ENCODE peak calls at places on chromosomes 5 and 9, in six cellular contexts. K is mesendoderm, N is neuronal stem cell, G is H1, F is H9, L is mesenchymal stem cell. O is an unnamed sample.
A peak's percentile ranks its signal among the peaks of the same experiment; 100 is the strongest.

GRCh38 chr5:16552666-16553343 is 64.0 kb downstream of the RETREG1 start:
- DNase-seq in K (peak; percentile 87), G (peak; percentile 44), L (peak; percentile 63), N (peak; percentile 42), F (peak; percentile 83), O (peak; percentile 55)

GRCh38 chr5:80745490-80745889 is 90.7 kb upstream of the DHFR start:
- DNase-seq in K (no peak), L (peak; percentile 37), F (no peak), N (no peak), G (no peak), O (peak; percentile 67)

GRCh38 chr5:143440448-143441102 is 37.1 kb upstream of the NR3C1 start:
- DNase-seq in F (no peak), G (no peak), N (no peak), L (no peak), K (no peak), O (no peak)

GRCh38 chr9:38288502-38288901 is 104.0 kb upstream of the ALDH1B1 start:
- DNase-seq in G (no peak), L (no peak), K (no peak), N (no peak), F (no peak), O (no peak)

GRCh38 chr9:89435315-89435823 is 62.5 kb downstream of the SEMA4D start:
- DNase-seq in G (peak; percentile 82), F (peak; percentile 94), N (peak; percentile 18), L (no peak), K (peak; percentile 84), O (no peak)

GRCh38 chr5:75681125-75681830 is 36.0 kb downstream of the POC5 start:
- DNase-seq in N (no peak), F (no peak), G (no peak), L (peak; percentile 62), K (peak; percentile 30), O (peak; percentile 60)

GRCh38 chr5:38190111-38190510 is 68.2 kb upstream of the EGFLAM start:
- DNase-seq in K (no peak), L (no peak), F (no peak), N (no peak), G (no peak), O (no peak)

GRCh38 chr9:79471577-79472543 is 99.9 kb upstream of the TLE4 start:
- DNase-seq in L (peak; percentile 25), F (no peak), G (no peak), N (no peak), K (peak; percentile 27), O (peak; percentile 35)

GRCh38 chr9:77735515-77735914 is 87.4 kb upstream of the GNA14 start:
- DNase-seq in N (no peak), L (no peak), G (no peak), F (no peak), K (peak; percentile 33), O (peak; percentile 17)

GRCh38 chr5:178351221-178351825 is 118.7 kb upstream of the PHYKPL start:
- DNase-seq in K (no peak), F (no peak), L (no peak), G (no peak), N (no peak), O (no peak)

GRCh38 chr5:51378778-51379652 is 4.2 kb upstream of the ISL1 start:
- DNase-seq in G (no peak), F (peak; percentile 63), N (peak; percentile 45), K (peak; percentile 66), L (peak; percentile 73), O (no peak)

GRCh38 chr5:10573487-10574145 is 9.7 kb downstream of the ANKRD33B start:
- DNase-seq in F (no peak), K (no peak), N (no peak), G (no peak), L (no peak), O (no peak)

GRCh38 chr9:114779352-114779845 is 26.4 kb downstream of the TNFSF15 start:
- DNase-seq in K (no peak), N (no peak), L (no peak), F (no peak), G (no peak), O (no peak)

GRCh38 chr5:135307143-135307903 is 91.7 kb downstream of the MACROH2A1 start:
- DNase-seq in F (no peak), L (no peak), K (peak; percentile 80), N (peak; percentile 66), G (no peak), O (no peak)

GRCh38 chr5:57383093-57383861 is 99.3 kb downstream of the ACTBL2 start:
- DNase-seq in N (no peak), G (no peak), L (peak; percentile 98), K (peak; percentile 97), F (no peak), O (peak; percentile 99)

GRCh38 chr9:13500034-13500433 is 220.5 kb upstream of the MPDZ start:
- DNase-seq in G (no peak), F (no peak), K (peak; percentile 14), L (no peak), N (no peak), O (no peak)

GRCh38 chr5:9712506-9713285 is 82.5 kb upstream of the TAS2R1 start:
- DNase-seq in K (no peak), F (no peak), N (no peak), L (peak; percentile 88), G (no peak), O (peak; percentile 98)

GRCh38 chr9:91785403-91785917 is 164.6 kb downstream of the ROR2 start:
- DNase-seq in N (no peak), G (no peak), K (no peak), L (no peak), F (no peak), O (no peak)

GRCh38 chr5:143693691-143694252 is 118.2 kb upstream of the HMHB1 start:
- DNase-seq in N (no peak), F (no peak), K (peak; percentile 49), G (no peak), L (no peak), O (no peak)

GRCh38 chr5:27191786-27192505 is 153.6 kb upstream of the CDH9 start:
- DNase-seq in G (no peak), N (no peak), L (peak; percentile 47), F (no peak), K (no peak), O (peak; percentile 10)

GRCh38 chr5:130135506-130135905 is 231.2 kb downstream of the CHSY3 start:
- DNase-seq in K (no peak), L (peak; percentile 87), N (no peak), G (no peak), F (no peak), O (peak; percentile 7)

GRCh38 chr5:107893642-107894041 is 222.9 kb upstream of the EFNA5 start:
- DNase-seq in K (no peak), N (no peak), L (peak; percentile 50), F (no peak), G (no peak), O (peak; percentile 32)

GRCh38 chr5:14435481-14435880 is 146.1 kb upstream of the OTULINL start:
- DNase-seq in L (no peak), F (no peak), G (no peak), K (no peak), N (no peak), O (peak; percentile 61)

GRCh38 chr5:172347653-172348052 is 64.1 kb upstream of the UBTD2 start:
- DNase-seq in N (no peak), L (peak; percentile 46), F (no peak), G (no peak), K (no peak), O (peak; percentile 79)

GRCh38 chr9:136122425-136123383 is 4.0 kb upstream of the TMEM250 start:
- DNase-seq in G (no peak), L (peak; percentile 56), F (peak; percentile 75), N (peak; percentile 72), K (peak; percentile 57), O (peak; percentile 34)

GRCh38 chr5:109126481-109126880 is 283.3 kb downstream of the PJA2 start:
- DNase-seq in K (no peak), L (no peak), G (no peak), N (no peak), F (no peak), O (no peak)

GRCh38 chr9:114371986-114372917 is 15.5 kb downstream of the AKNA start:
- DNase-seq in F (no peak), N (no peak), L (peak; percentile 33), K (peak; percentile 65), G (no peak), O (no peak)

GRCh38 chr9:74953235-74953741 is 576 bp upstream of the C9orf40 start:
- DNase-seq in K (no peak), G (no peak), N (no peak), L (no peak), F (no peak), O (no peak)

DNA sequence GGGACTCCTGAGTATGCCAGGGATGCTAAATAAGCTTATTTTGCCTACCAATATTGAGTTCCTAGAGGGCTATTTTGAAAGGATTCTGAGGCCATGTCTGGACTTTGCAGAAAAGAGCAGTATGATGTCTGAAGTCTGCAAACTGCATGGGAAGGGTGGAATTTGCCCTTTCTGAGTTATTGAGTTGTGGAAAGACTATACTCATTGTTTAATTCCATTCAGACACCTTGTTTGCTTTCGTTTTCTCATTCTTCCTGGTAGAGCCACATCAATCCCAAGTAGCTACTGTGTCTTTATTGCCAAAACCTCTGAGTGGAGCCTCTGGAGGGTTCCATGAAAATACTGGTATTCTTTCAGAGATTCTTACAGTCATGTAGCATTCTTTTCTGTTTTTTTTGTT is 50.9 kb upstream of the PPP1R2B start:
- DNase-seq in G (no peak), N (no peak), L (no peak), F (no peak), K (no peak), O (no peak)
- H3K4me1 ChIP-seq in G (peaks cover 28% of the 10 kb centered on the region), N (peaks cover 7% of the 10 kb centered on the region), L (no peaks in the 10 kb centered on the region), F (peaks cover 10% of the 10 kb centered on the region), K (no peaks in the 10 kb centered on the region), O (no peaks in the 10 kb centered on the region)

DNA sequence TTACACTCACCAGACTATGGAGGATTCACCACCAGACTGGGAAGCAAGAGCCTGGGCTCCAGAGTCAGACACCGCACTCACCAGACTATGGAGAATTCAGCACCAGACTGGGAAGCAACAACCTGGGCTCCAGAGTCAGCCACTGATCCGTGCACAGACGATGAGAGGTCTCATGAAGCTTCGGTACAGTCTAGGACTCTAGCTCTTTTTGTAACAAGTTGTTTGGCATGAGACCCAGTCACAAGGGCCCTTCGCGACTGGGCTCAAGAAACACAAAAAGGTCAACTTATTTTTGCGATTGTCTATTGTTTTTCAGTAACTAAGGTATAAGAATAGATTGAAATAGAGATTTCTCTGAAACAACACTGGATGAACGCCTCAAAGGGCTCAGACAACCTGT is 192.7 kb upstream of the ADAMTSL1 start:
- DNase-seq in L (no peak), N (no peak), K (no peak), G (no peak), F (no peak), O (no peak)
- H2AK5ac ChIP-seq in L (no peak overlapping the region), N (no peak overlapping the region), K (no peak overlapping the region), G (no peak overlapping the region), F (no peak overlapping the region), O (no peak overlapping the region)

DNA sequence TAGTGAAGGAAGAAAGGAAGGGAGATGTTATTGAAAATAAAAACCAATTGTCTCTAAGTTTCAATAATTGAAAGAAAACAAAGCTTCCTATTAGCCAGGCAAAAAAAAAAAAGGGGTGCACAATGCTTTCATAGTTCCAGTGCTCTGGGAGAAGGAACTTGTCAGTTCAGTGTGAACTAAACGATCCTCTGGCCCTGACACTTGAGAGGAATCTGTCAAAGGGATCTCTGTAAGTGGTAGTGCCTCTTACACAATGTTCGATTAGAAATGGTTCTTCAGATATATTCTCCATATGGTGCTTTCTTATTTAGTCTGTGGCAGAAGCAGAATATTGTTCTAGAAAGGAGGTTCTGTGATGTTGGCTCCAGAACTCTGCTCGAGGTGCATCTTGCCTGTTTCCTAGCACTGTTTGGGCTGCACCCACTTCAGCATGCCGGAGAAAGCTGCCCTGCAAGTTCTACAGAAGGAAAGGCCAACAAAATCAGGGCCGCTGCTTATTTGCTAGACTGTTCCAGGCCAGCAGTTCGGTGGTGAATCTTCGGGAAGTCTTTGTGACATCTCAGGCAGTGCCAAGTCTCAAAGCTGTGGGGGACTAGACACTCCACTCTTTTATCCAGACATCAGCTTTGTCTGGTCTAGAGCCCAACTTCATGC is 90.9 kb downstream of the PIK3R1 start:
- DNase-seq in N (no peak), G (no peak), F (no peak), K (no peak), L (no peak), O (no peak)
- H3K4me1 ChIP-seq in N (no peaks in the 10 kb centered on the region), G (no peaks in the 10 kb centered on the region), F (no peaks in the 10 kb centered on the region), K (peaks cover 3% of the 10 kb centered on the region), L (peaks cover 2% of the 10 kb centered on the region), O (no peaks in the 10 kb centered on the region)

GRCh38 chr9:15137089-15137488 is 169.9 kb downstream of the TTC39B start:
- DNase-seq in G (no peak), N (no peak), L (no peak), F (no peak), K (peak; percentile 55), O (no peak)
- H2AK5ac ChIP-seq in G (peak overlapping the region; percentile 8), N (no peak overlapping the region), L (no peak overlapping the region), F (no peak overlapping the region), K (no peak overlapping the region), O (no peak overlapping the region)